ENCODE peak calls at places on chromosomes 11 and 22, in four cellular contexts. L, B, V and R are unnamed samples.

GRCh38 chr11:2092956-2093412 is 46.2 kb downstream of the IGF2 start:
- DNase-seq in V (peak), L (peak), B (peak), R (peak)

GRCh38 chr11:3865388-3866193 is 10.1 kb downstream of the STIM1 start:
- DNase-seq in V (peak), B (no peak), L (no peak), R (peak)

GRCh38 chr11:59182457-59183151 is 10.7 kb downstream of the DTX4 start:
- DNase-seq in B (no peak), L (no peak), V (no peak), R (no peak)

GRCh38 chr22:38139901-38140300 is 29.4 kb upstream of the BAIAP2L2 start:
- DNase-seq in V (no peak), B (no peak), L (no peak), R (no peak)

GRCh38 chr11:64916040-64916847 is 765 bp downstream of the ATG2A start:
- DNase-seq in L (no peak), B (peak), V (peak), R (peak)

GRCh38 chr11:128171496-128171895 is 415.9 kb downstream of the ETS1 start:
- DNase-seq in V (no peak), B (no peak), L (no peak), R (no peak)

GRCh38 chr11:69499946-69500284 is 18.5 kb downstream of the LINC01488 start:
- DNase-seq in L (no peak), V (no peak), B (peak), R (no peak)

GRCh38 chr11:47861762-47862161 is 13.6 kb upstream of the NUP160 start:
- DNase-seq in L (no peak), B (no peak), V (peak), R (peak)

GRCh38 chr11:66119348-66120133 is 49.5 kb downstream of the PACS1 start:
- DNase-seq in V (peak), L (no peak), B (no peak), R (peak)

DNA sequence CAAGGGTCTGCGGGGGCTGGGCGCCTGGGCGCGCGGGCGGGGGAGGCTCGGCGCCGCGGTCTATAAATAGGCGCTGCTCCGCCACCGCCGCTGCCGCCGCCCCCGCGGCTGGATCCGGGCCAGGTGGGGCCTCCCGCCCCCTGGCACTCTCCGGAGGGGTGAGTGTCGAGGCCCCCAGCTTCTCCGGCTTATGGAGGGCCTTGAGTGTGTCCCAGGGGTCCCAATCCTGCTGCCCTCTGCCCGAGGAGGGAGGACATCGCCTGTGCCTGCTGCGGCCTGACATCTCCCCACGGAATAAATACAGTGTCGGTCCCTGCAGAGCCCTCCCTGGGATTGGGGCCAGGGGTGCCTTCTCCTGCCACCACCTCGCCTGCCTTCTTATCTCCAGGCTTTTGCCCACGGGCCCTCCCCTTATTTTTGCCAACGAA is 4.3 kb upstream of the GP1BB start:
- DNase-seq in B (no peak), L (no peak), V (no peak), R (no peak)
- H3K4me3 ChIP-seq in B (peak), L (peak), V (peak), R (peak)

GRCh38 chr11:131512228-131512627 is 141.8 kb downstream of the NTM start:
- DNase-seq in L (no peak), B (no peak), V (no peak), R (no peak)
- TF ChIP-seq CTCF in L (no peak), B (no peak), V (no peak), R (no peak)

GRCh38 chr22:30196141-30196866 is 50.3 kb downstream of the LIF start:
- DNase-seq in B (peak), V (peak), L (no peak), R (peak)
- H3K4me3 ChIP-seq in B (no peak), V (no peak), L (no peak), R (peak)

DNA sequence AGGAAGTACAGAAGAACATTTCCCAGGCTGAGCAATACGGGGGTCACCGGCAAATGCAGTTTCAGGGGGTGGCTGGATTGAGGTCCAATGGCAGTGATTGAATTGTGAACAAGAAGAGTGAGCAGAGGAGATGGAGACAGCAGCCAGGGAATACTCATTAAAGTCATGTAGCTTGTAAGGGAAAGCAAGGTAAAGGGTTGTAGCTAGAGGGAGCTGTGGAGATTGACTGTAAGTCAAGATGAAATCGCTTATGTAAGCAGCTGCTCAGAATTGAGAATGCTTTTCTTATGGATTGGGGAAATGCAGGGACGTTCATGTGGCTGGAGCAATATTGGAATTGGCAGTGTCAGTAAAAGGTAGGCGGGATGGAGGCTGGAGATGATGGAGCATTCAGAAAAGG is 111.4 kb upstream of the TBCEL start:
- DNase-seq in L (no peak), B (no peak), V (peak), R (peak)
- TF ChIP-seq CTCF in L (peak), B (no peak), V (peak), R (peak)